ENCODE peak calls at places on chromosomes 4 and X, in ten cellular contexts. G, U, S, E, P, F, A, J, M and V are unnamed samples.

GRCh38 chr4:80263541-80264351 is 2.7 kb upstream of the FGF5 start:
- DNase-seq in G (no peak), U (no peak), S (peak), E (no peak), P (no peak), F (no peak), A (no peak), J (no peak), M (no peak), V (no peak)

GRCh38 chr4:186201535-186202230 is 10.3 kb downstream of the CYP4V2 start:
- DNase-seq in G (peak), U (peak), S (peak), E (peak), P (no peak), F (peak), A (no peak), J (no peak), M (peak), V (no peak)

GRCh38 chr4:111748157-111748556 is 397.1 kb upstream of the FAM241A start:
- DNase-seq in G (no peak), U (no peak), S (peak), E (no peak), P (no peak), F (no peak), A (no peak), J (no peak), M (no peak), V (no peak)

GRCh38 chr4:188372856-188373255 is 233.6 kb downstream of the TRIML1 start:
- DNase-seq in G (no peak), U (peak), S (no peak), E (peak), P (no peak), F (no peak), A (no peak), J (no peak), M (peak), V (no peak)

GRCh38 chr4:56907489-56908205 is at the start of gene REST:
- DNase-seq in G (peak), U (peak), S (peak), E (no peak), P (peak), F (peak), A (peak), J (peak), M (peak), V (peak)

GRCh38 chrX:105063743-105064142 is 156.8 kb downstream of the TEX13A start:
- DNase-seq in G (no peak), U (no peak), S (no peak), E (no peak), P (no peak), F (no peak), A (no peak), J (no peak), M (no peak), V (no peak)

GRCh38 chr4:67700119-67700873 is 659 bp downstream of the UBA6 start:
- DNase-seq in G (no peak), U (peak), S (no peak), E (no peak), P (no peak), F (peak), A (no peak), J (peak), M (no peak), V (no peak)

GRCh38 chr4:97457253-97457652 is 686.0 kb downstream of the STPG2 start:
- DNase-seq in G (no peak), U (no peak), S (no peak), E (no peak), P (no peak), F (no peak), A (no peak), J (no peak), M (no peak), V (no peak)

GRCh38 chrX:108699368-108699767 is 37.0 kb downstream of the IRS4 start:
- DNase-seq in G (no peak), U (peak), S (no peak), E (peak), P (no peak), F (no peak), A (no peak), J (no peak), M (peak), V (no peak)

GRCh38 chr4:67931256-67931655 is 32.0 kb downstream of the TMPRSS11A start:
- DNase-seq in G (no peak), U (no peak), S (no peak), E (no peak), P (no peak), F (no peak), A (no peak), J (no peak), M (no peak), V (no peak)

GRCh38 chrX:16640823-16641222 is 9.1 kb upstream of the S100G start:
- DNase-seq in G (no peak), U (no peak), S (no peak), E (no peak), P (no peak), F (no peak), A (no peak), J (no peak), M (no peak), V (no peak)

GRCh38 chr4:174444390-174444789 is 77.9 kb downstream of the HPGD start:
- DNase-seq in G (no peak), U (no peak), S (no peak), E (no peak), P (no peak), F (no peak), A (no peak), J (no peak), M (no peak), V (no peak)

GRCh38 chr4:184746532-184746870 is 12.6 kb upstream of the CENPU start:
- DNase-seq in G (no peak), U (peak), S (no peak), E (no peak), P (peak), F (no peak), A (no peak), J (peak), M (no peak), V (peak)

GRCh38 chr4:3193531-3194203 is 55.3 kb upstream of the MSANTD1 start:
- DNase-seq in G (no peak), U (peak), S (no peak), E (peak), P (no peak), F (no peak), A (no peak), J (no peak), M (no peak), V (no peak)

GRCh38 chr4:165326831-165327210 is 648 bp upstream of the MSMO1 start:
- DNase-seq in G (peak), U (peak), S (no peak), E (no peak), P (peak), F (no peak), A (no peak), J (no peak), M (no peak), V (no peak)
- TF ChIP-seq POLR2A in G (no peak), U (no peak), S (peak), E (no peak), P (no peak), F (no peak), A (no peak), J (no peak), M (no peak), V (no peak)

GRCh38 chrX:39953027-39953426 is 144.7 kb downstream of the BCOR start:
- DNase-seq in G (no peak), U (no peak), S (no peak), E (no peak), P (no peak), F (no peak), A (no peak), J (no peak), M (no peak), V (no peak)

GRCh38 chrX:39950035-39950688 is 147.6 kb downstream of the BCOR start:
- DNase-seq in G (no peak), U (peak), S (no peak), E (no peak), P (no peak), F (no peak), A (no peak), J (no peak), M (no peak), V (no peak)

GRCh38 chrX:39955621-39956020 is 142.1 kb downstream of the BCOR start:
- DNase-seq in G (no peak), U (no peak), S (no peak), E (no peak), P (no peak), F (no peak), A (no peak), J (no peak), M (no peak), V (no peak)

GRCh38 chrX:39956803-39957394 is 140.9 kb downstream of the BCOR start:
- DNase-seq in G (no peak), U (no peak), S (no peak), E (no peak), P (no peak), F (no peak), A (no peak), J (no peak), M (no peak), V (no peak)

DNA sequence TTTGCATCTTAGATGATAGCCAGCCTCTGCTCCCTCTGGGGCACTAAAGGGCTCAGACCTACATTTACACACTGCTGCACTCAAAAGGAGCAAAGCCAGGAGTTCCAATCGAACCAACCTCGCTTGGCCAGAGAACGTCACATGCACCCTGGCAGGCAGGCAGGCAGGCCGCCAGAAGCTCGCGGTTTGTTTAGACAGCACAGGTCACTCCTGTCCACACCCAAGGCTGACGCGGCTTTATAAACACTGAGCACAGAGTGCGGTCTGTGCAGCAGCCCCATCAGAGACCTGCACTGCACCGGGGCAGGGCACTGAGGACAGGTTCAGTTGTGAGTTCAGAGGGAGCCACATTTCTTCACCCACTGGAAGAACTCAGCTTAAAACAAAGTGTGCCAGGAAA is 143.9 kb downstream of the BCOR start:
- DNase-seq in G (peak), U (peak), S (no peak), E (peak), P (peak), F (no peak), A (no peak), J (peak), M (peak), V (peak)
- TF ChIP-seq POLR2A in G (peak), U (no peak), S (no peak), E (no peak), P (no peak), F (no peak), A (no peak), J (no peak), M (no peak), V (no peak)

DNA sequence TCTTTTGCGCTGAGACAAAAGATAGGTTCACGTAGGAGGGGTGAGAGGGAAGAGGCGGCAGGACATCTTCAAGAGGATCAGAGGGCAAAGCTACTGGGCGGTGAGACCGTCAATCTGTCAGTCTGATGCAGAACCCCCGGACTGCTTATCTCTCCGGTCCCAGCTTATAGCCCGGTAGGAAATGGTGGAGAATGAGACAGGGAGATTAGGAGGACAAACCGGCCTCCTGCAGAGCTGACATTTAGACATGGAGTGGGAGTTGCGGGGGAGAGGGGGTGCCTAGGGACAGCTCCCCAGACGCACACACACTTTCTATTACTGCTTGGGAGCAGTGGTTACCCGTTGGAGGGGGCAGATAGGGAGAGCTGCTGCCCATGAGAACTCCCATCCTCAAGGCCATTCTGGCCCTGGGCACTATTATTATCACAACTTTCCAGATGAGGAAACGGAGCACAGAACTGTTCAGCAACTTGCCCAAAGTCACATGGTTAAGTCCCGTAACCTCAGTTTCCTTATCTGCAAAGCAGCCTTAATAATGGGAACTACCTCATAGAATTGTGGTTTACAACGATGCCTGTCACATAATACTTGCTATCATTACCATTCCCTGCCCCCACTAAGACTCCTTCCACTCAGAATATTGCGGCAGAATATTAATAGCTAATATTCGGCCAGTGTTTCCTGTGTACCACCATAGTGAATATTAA is 1.1 kb upstream of the HDAC6 start:
- DNase-seq in G (no peak), U (no peak), S (no peak), E (no peak), P (no peak), F (no peak), A (no peak), J (no peak), M (no peak), V (no peak)
- TF ChIP-seq POLR2A in G (no peak), U (no peak), S (no peak), E (no peak), P (no peak), F (no peak), A (no peak), J (no peak), M (no peak), V (no peak)

GRCh38 chr4:102343964-102344519 is 1.2 kb downstream of the SLC39A8 start:
- DNase-seq in G (no peak), U (peak), S (no peak), E (peak), P (no peak), F (no peak), A (no peak), J (no peak), M (no peak), V (no peak)
- TF ChIP-seq POLR2A in G (no peak), U (no peak), S (no peak), E (no peak), P (no peak), F (no peak), A (no peak), J (no peak), M (no peak), V (no peak)

DNA sequence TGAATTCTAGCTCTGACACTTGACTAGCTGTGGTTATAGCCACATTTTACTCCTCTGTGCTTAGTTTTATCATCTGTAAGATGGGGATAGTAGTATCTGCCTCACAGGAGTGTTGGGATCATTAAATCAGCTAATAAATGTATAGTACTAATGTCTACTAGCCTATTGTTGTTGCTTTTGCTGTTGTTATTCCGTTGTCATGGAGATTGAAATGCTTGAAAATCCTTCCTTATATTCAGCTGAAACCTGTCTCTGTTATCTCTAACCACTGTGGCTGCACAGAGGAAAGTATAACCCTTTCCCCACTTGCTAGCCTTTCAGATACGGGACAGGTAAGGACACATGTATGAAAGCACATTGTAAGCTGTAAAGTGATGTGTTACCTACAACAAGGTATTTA is 33.9 kb downstream of the CLCN5 start:
- DNase-seq in G (no peak), U (no peak), S (no peak), E (no peak), P (no peak), F (no peak), A (no peak), J (no peak), M (no peak), V (no peak)
- TF ChIP-seq POLR2A in G (no peak), U (no peak), S (no peak), E (no peak), P (no peak), F (no peak), A (no peak), J (no peak), M (no peak), V (no peak)

GRCh38 chrX:130402211-130402684 is 461 bp downstream of the RBMX2 start:
- DNase-seq in G (no peak), U (no peak), S (no peak), E (no peak), P (no peak), F (no peak), A (no peak), J (no peak), M (no peak), V (no peak)

GRCh38 chrX:130401415-130402210 is at the start of gene RBMX2:
- DNase-seq in G (peak), U (peak), S (peak), E (peak), P (peak), F (peak), A (peak), J (peak), M (peak), V (peak)
- TF ChIP-seq POLR2A in G (peak), U (no peak), S (no peak), E (peak), P (no peak), F (peak), A (no peak), J (no peak), M (peak), V (peak)

GRCh38 chr4:109915385-109916002 is 2.8 kb downstream of the EGF start:
- DNase-seq in G (no peak), U (no peak), S (no peak), E (no peak), P (no peak), F (no peak), A (no peak), J (no peak), M (no peak), V (no peak)

GRCh38 chr4:109916003-109916399 is 3.3 kb downstream of the EGF start:
- DNase-seq in G (no peak), U (no peak), S (no peak), E (no peak), P (no peak), F (no peak), A (no peak), J (no peak), M (no peak), V (no peak)

GRCh38 chr4:109913842-109914241 is 1.2 kb downstream of the EGF start:
- DNase-seq in G (no peak), U (no peak), S (no peak), E (no peak), P (no peak), F (no peak), A (no peak), J (no peak), M (no peak), V (no peak)

GRCh38 chr4:109912706-109913621 is at the start of gene EGF:
- DNase-seq in G (no peak), U (peak), S (no peak), E (no peak), P (peak), F (no peak), A (no peak), J (no peak), M (peak), V (peak)

GRCh38 chr4:109914356-109914755 is 1.7 kb downstream of the EGF start:
- DNase-seq in G (no peak), U (no peak), S (no peak), E (no peak), P (no peak), F (no peak), A (no peak), J (no peak), M (no peak), V (no peak)
- TF ChIP-seq POLR2A in G (no peak), U (no peak), S (no peak), E (no peak), P (no peak), F (no peak), A (no peak), J (no peak), M (no peak), V (no peak)

GRCh38 chr4:517061-517805 is 18.2 kb downstream of the PIGG start:
- DNase-seq in G (no peak), U (no peak), S (no peak), E (no peak), P (no peak), F (no peak), A (no peak), J (no peak), M (no peak), V (no peak)
- TF ChIP-seq POLR2A in G (no peak), U (no peak), S (no peak), E (no peak), P (no peak), F (no peak), A (no peak), J (no peak), M (no peak), V (no peak)

DNA sequence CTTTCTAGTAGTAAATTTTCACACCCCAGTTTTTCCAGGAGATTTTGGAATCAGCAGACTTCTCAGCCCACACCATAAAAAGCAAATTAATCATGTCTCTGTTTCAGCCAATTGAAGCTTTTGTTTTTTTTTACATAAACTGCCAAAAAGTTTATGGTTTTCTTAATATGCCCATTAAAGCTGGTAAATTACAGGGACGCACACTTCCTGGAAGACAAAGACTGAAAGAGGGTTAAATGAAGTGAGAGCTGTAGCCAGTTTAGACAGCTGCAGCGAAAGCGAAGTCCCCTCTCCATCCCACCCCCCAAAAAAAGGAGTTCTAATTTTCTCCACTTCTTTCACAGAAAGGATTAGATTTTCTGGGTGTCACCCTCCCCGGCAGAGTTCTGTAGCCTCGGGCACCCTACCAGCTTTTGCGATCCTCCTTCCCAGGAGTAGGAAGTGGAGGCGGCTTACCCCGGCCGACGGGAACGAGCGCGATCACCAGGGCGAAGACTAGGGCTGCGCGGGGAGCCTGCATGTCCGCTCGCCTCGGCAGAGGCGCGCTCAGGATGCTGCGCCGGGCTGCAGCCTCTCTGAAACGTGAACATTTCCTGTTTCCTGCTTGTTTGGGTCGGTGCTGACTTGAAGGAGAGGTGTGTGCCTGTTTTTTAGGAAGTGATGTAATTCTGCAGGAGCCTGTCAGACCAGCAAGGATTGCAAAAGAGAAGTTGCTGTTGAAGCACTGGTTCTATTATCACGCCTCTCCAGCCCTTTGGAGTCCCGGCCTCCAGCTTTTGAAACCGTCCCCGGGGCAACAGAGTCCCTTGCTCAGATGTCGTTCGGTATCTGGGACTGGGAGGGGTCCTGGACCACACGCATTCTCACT is at the start of gene TMEM154:
- DNase-seq in G (peak), U (peak), S (peak), E (no peak), P (peak), F (peak), A (peak), J (peak), M (peak), V (peak)
- TF ChIP-seq POLR2A in G (peak), U (no peak), S (no peak), E (no peak), P (no peak), F (peak), A (peak), J (no peak), M (no peak), V (peak)